ENCODE peak calls at places on chromosomes 3 and 15, in nine cellular contexts. I is epithelial cell of esophagus; H is HuH-7; M is NCI-H1436; V is Daoy; C is AML-193; K is A549; U is tibial nerve; O is CD4-positive, CD25-positive, alpha-beta regulatory T cell. E is an unnamed sample.

GRCh38 chr3:172140499-172141391 is 101.4 kb downstream of the FNDC3B start:
- DNase-seq in C (peak; percentile 30), K (peak; percentile 49), U (no peak), V (peak; percentile 97), O (no peak), H (peak; percentile 36), I (peak; percentile 98), M (no peak), E (peak; percentile 48)

GRCh38 chr3:65398953-65399352 is 639.8 kb downstream of the MAGI1 start:
- DNase-seq in M (no peak), O (no peak), U (no peak), V (peak; percentile 14), C (no peak), H (no peak), K (no peak), I (peak; percentile 70), E (no peak)

GRCh38 chr3:169246158-169246557 is 417.4 kb downstream of the MECOM start:
- DNase-seq in C (no peak), H (no peak), O (no peak), K (no peak), U (no peak), M (no peak), I (peak; percentile 2), V (no peak), E (no peak)

GRCh38 chr3:127779747-127780146 is 42.6 kb downstream of the MGLL start:
- DNase-seq in C (no peak), V (peak; percentile 78), O (no peak), M (no peak), U (no peak), H (no peak), K (no peak), I (peak; percentile 84), E (no peak)

GRCh38 chr15:40016224-40016865 is 22.6 kb downstream of the SRP14 start:
- DNase-seq in U (no peak), O (no peak), C (no peak), V (no peak), I (no peak), K (no peak), H (no peak), M (no peak), E (no peak)

GRCh38 chr3:135944831-135945230 is 20.7 kb upstream of the PPP2R3A start:
- DNase-seq in V (no peak), K (no peak), C (no peak), U (no peak), H (no peak), O (no peak), M (peak; percentile 11), I (no peak), E (no peak)

GRCh38 chr3:114764056-114764492 is 383.0 kb downstream of the ZBTB20 start:
- DNase-seq in H (no peak), U (no peak), C (no peak), K (no peak), V (no peak), I (peak; percentile 10), O (no peak), M (no peak), E (no peak)

GRCh38 chr3:20055020-20055775 is 15.0 kb downstream of the KAT2B start:
- DNase-seq in O (no peak), I (no peak), C (no peak), H (no peak), K (no peak), M (no peak), V (no peak), U (no peak), E (no peak)

GRCh38 chr3:148219995-148220394 is 477.7 kb upstream of the AGTR1 start:
- DNase-seq in I (no peak), M (no peak), O (no peak), V (no peak), H (no peak), U (no peak), K (no peak), C (no peak), E (no peak)

GRCh38 chr3:78314327-78314726 is 1274.4 kb downstream of the ROBO2 start:
- DNase-seq in M (peak; percentile 13), C (no peak), V (no peak), O (no peak), H (no peak), U (no peak), I (no peak), K (no peak), E (no peak)

GRCh38 chr3:33144433-33144832 is 30.6 kb downstream of the CRTAP start:
- DNase-seq in M (no peak), O (no peak), I (no peak), K (peak; percentile 27), V (peak; percentile 24), H (peak; percentile 32), C (no peak), U (no peak), E (no peak)

GRCh38 chr3:4856136-4856535 is 123.1 kb upstream of the BHLHE40 start:
- DNase-seq in V (no peak), H (no peak), M (no peak), K (no peak), C (no peak), U (no peak), I (no peak), O (no peak), E (no peak)

GRCh38 chr3:114079761-114080160 is 23.2 kb downstream of the QTRT2 start:
- DNase-seq in M (no peak), H (no peak), K (no peak), U (no peak), V (no peak), I (no peak), C (no peak), O (no peak), E (no peak)

GRCh38 chr3:153734777-153735551 is 386.2 kb upstream of the ARHGEF26 start:
- DNase-seq in I (peak; percentile 83), K (peak; percentile 13), M (no peak), C (no peak), H (peak; percentile 27), V (no peak), O (no peak), U (no peak), E (no peak)

GRCh38 chr15:87712211-87712610 is 544.3 kb downstream of the NTRK3 start:
- DNase-seq in C (no peak), V (no peak), O (no peak), K (no peak), H (no peak), I (no peak), U (no peak), M (no peak), E (no peak)

GRCh38 chr3:170079466-170080165 is 41.8 kb downstream of the GPR160 start:
- DNase-seq in O (no peak), C (no peak), I (no peak), H (no peak), M (no peak), U (no peak), V (no peak), K (no peak), E (no peak)

GRCh38 chr3:38368238-38368637 is 21.7 kb downstream of the XYLB start:
- DNase-seq in K (no peak), H (no peak), I (no peak), O (no peak), M (no peak), C (no peak), U (no peak), V (no peak), E (no peak)

GRCh38 chr3:149343951-149344350 is 10.5 kb upstream of the TM4SF18 start:
- DNase-seq in I (peak; percentile 32), U (no peak), M (no peak), O (no peak), H (no peak), K (no peak), V (no peak), C (no peak), E (no peak)

GRCh38 chr3:45929042-45929679 is 14.1 kb upstream of the CXCR6 start:
- DNase-seq in I (peak; percentile 45), C (peak; percentile 7), M (no peak), K (peak; percentile 73), H (peak; percentile 77), O (peak; percentile 38), V (peak; percentile 29), U (no peak), E (no peak)

GRCh38 chr15:78010112-78010511 is 67.4 kb downstream of the TBC1D2B start:
- DNase-seq in H (no peak), C (no peak), V (no peak), M (no peak), K (no peak), U (no peak), I (no peak), O (no peak), E (no peak)

GRCh38 chr3:14230729-14231128 is 52.1 kb downstream of the LSM3 start:
- DNase-seq in M (no peak), O (no peak), C (no peak), I (no peak), H (no peak), U (no peak), V (no peak), K (no peak), E (no peak)

GRCh38 chr3:127702151-127702578 is 29.4 kb downstream of the ABTB1 start:
- DNase-seq in O (no peak), V (no peak), U (no peak), M (no peak), K (no peak), C (no peak), I (no peak), H (no peak), E (peak; percentile 64)

GRCh38 chr3:177057768-177058167 is 139.5 kb downstream of the TBL1XR1 start:
- DNase-seq in K (no peak), H (no peak), O (peak; percentile 11), U (no peak), C (no peak), M (no peak), V (no peak), I (peak; percentile 18), E (no peak)

GRCh38 chr3:32467333-32468070 is 35.1 kb downstream of the CMTM6 start:
- DNase-seq in O (peak; percentile 66), H (peak; percentile 89), V (peak; percentile 73), K (peak; percentile 82), M (no peak), C (peak; percentile 63), I (peak; percentile 72), U (peak; percentile 63), E (peak; percentile 67)

GRCh38 chr3:119293761-119294401 is at the start of gene ARHGAP31:
- DNase-seq in O (peak; percentile 81), H (peak; percentile 67), C (peak; percentile 29), I (peak; percentile 42), M (peak; percentile 23), U (peak; percentile 34), V (peak; percentile 83), K (peak; percentile 49), E (peak; percentile 88)

GRCh38 chr15:63172376-63173115 is 15.3 kb upstream of the RPS27L start:
- DNase-seq in K (no peak), H (no peak), C (no peak), I (no peak), O (no peak), U (no peak), M (no peak), V (no peak), E (no peak)

GRCh38 chr3:105119801-105120340 is 246.8 kb upstream of the ALCAM start:
- DNase-seq in V (no peak), O (no peak), C (no peak), K (no peak), U (no peak), M (no peak), I (peak; percentile 89), H (no peak), E (no peak)

GRCh38 chr15:55587321-55588069 is 650 bp downstream of the PYGO1 start:
- DNase-seq in V (peak; percentile 69), M (no peak), K (peak; percentile 75), U (no peak), H (peak; percentile 54), I (peak; percentile 10), O (no peak), C (no peak), E (peak; percentile 63)

GRCh38 chr3:30700702-30701321 is 94.4 kb downstream of the TGFBR2 start:
- DNase-seq in M (no peak), V (no peak), U (no peak), H (no peak), I (peak; percentile 30), C (no peak), O (no peak), K (no peak), E (no peak)

GRCh38 chr3:96754128-96754527 is 60.3 kb upstream of the EPHA6 start:
- DNase-seq in U (no peak), K (no peak), I (no peak), C (no peak), V (no peak), M (no peak), O (no peak), H (no peak), E (no peak)

GRCh38 chr3:144098691-144099090 is 127.1 kb downstream of the DIPK2A start:
- DNase-seq in K (no peak), H (no peak), U (no peak), C (no peak), M (no peak), O (no peak), I (no peak), V (no peak), E (no peak)